ENCODE peak calls at places on chromosomes 5 and 9, in nine cellular contexts. C, L, I, V, Y, O, U, Z and R are unnamed samples.

GRCh38 chr5:56688402-56688801 is 126.9 kb upstream of the MAP3K1 start:
- DNase-seq in I (no peak), Y (no peak), Z (no peak), U (no peak), C (no peak), L (no peak), V (no peak), O (no peak), R (no peak)

GRCh38 chr9:6055213-6055612 is 39.8 kb upstream of the RANBP6 start:
- DNase-seq in I (no peak), L (no peak), V (no peak), C (peak; percentile 80), Y (peak; percentile 71), U (no peak), O (peak; percentile 54), Z (peak; percentile 49), R (no peak)

GRCh38 chr9:128276574-128277270 is 646 bp downstream of the SWI5 start:
- DNase-seq in I (no peak), C (peak; percentile 36), U (peak; percentile 66), L (peak; percentile 62), V (no peak), Y (no peak), Z (peak; percentile 51), O (no peak), R (no peak)

GRCh38 chr5:172451771-172452197 is 2.5 kb downstream of the SH3PXD2B start:
- DNase-seq in O (no peak), I (peak; percentile 57), U (no peak), Z (no peak), V (no peak), C (peak; percentile 84), L (no peak), Y (no peak), R (peak; percentile 55)

GRCh38 chr5:59579101-59579885 is 314.2 kb downstream of the PDE4D start:
- DNase-seq in Z (no peak), U (no peak), C (no peak), V (no peak), I (no peak), L (no peak), O (no peak), Y (no peak), R (no peak)

GRCh38 chr5:140083650-140084049 is 30.3 kb upstream of the PURA start:
- DNase-seq in C (no peak), I (no peak), Y (no peak), L (no peak), Z (no peak), V (no peak), O (no peak), U (no peak), R (no peak)

GRCh38 chr5:123391009-123391408 is 32.2 kb downstream of the CEP120 start:
- DNase-seq in I (no peak), V (no peak), L (no peak), C (no peak), O (no peak), Y (no peak), U (no peak), Z (no peak), R (no peak)

GRCh38 chr5:151665584-151665982 is 21.1 kb downstream of the SPARC start:
- DNase-seq in U (no peak), V (no peak), I (no peak), O (no peak), C (no peak), Z (no peak), Y (no peak), L (no peak), R (no peak)

GRCh38 chr9:92790542-92791527 is 26.2 kb upstream of the BICD2 start:
- DNase-seq in O (peak; percentile 72), I (peak; percentile 44), V (no peak), L (peak; percentile 82), U (peak; percentile 81), Y (peak; percentile 76), C (peak; percentile 46), Z (peak; percentile 69), R (peak; percentile 91)

GRCh38 chr5:82975812-82976211 is 101.4 kb downstream of the TMEM167A start:
- DNase-seq in U (no peak), Y (no peak), I (no peak), C (no peak), O (no peak), Z (no peak), V (no peak), L (no peak), R (no peak)
- H3K27ac ChIP-seq in U (no peak overlapping the region), Y (no peak overlapping the region), I (no peak overlapping the region), C (no peak overlapping the region), O (no peak overlapping the region), Z (peak overlapping the region; percentile 58), V (no peak overlapping the region), L (no peak overlapping the region), R (no peak overlapping the region)

DNA sequence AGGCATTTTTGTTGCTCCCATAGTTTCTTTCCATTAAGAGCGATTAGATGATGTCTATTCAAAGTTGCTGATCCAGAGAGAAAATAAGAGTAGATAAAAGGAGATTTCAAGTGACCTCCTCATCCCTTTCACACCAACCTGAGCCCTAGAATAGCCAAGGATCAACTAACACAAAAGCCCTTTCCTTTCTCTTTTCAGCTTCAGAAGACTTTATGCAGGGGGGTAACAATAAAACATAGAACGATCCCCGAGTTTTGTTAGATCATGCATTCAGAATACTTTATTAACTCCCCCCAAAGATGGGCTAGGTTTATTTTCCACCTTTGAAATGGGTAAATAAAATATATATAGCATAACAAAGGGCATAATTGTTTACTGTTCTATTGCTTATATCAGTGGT is 5.0 kb downstream of the NR2F1-AS1 start:
- DNase-seq in L (no peak), C (no peak), Z (no peak), U (no peak), I (no peak), Y (no peak), O (no peak), V (no peak), R (no peak)
- H3K4me1 ChIP-seq in L (peaks cover 9% of the 10 kb centered on the region), C (peaks cover 51% of the 10 kb centered on the region), Z (peaks cover 4% of the 10 kb centered on the region), U (peaks cover 6% of the 10 kb centered on the region), I (peaks cover 17% of the 10 kb centered on the region), Y (peaks cover 18% of the 10 kb centered on the region), O (peaks cover 33% of the 10 kb centered on the region), V (peaks cover 30% of the 10 kb centered on the region), R (peaks cover 9% of the 10 kb centered on the region)

GRCh38 chr9:37293664-37294524 is 128.6 kb upstream of the GRHPR start:
- DNase-seq in O (no peak), U (no peak), V (no peak), I (no peak), Z (no peak), Y (no peak), L (peak; percentile 36), C (no peak), R (no peak)
- H3K4me3 ChIP-seq in O (no peak overlapping the region), U (no peak overlapping the region), V (no peak overlapping the region), I (no peak overlapping the region), Z (no peak overlapping the region), Y (no peak overlapping the region), L (no peak overlapping the region), C (no peak overlapping the region), R (no peak overlapping the region)

DNA sequence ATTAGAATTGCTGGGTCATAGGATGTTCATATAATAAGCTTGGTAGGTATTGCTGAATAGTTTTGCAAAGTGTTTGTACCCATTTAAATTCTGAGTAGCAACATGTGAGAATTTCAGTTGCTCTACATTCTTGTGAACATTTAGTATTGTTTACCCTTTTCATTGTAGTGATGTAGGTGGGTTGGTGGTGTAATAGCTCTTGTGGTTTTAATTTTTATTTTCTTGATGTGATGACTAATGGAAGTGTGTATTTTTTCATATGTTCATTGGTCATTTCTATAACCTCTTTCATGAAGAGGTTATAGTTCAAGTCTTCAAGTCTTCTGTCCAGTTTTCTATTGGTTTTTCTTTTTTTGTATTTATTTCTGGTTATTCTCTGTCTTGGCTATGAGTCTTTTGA is 34.4 kb downstream of the RASA1 start:
- DNase-seq in Z (no peak), C (peak; percentile 49), I (no peak), O (no peak), L (no peak), V (no peak), Y (no peak), U (no peak), R (no peak)
- H3K27ac ChIP-seq in Z (no peak overlapping the region), C (peak overlapping the region; percentile 69), I (no peak overlapping the region), O (no peak overlapping the region), L (no peak overlapping the region), V (no peak overlapping the region), Y (no peak overlapping the region), U (no peak overlapping the region), R (no peak overlapping the region)

GRCh38 chr9:125126019-125126746 is 17.1 kb downstream of the SCAI start:
- DNase-seq in C (peak; percentile 100), Y (peak; percentile 68), L (peak; percentile 56), U (peak; percentile 62), V (no peak), I (peak; percentile 62), O (peak; percentile 86), Z (no peak), R (peak; percentile 92)
- H3K4me1 ChIP-seq in C (peaks cover 14% of the 10 kb centered on the region), Y (peaks cover 5% of the 10 kb centered on the region), L (peaks cover 6% of the 10 kb centered on the region), U (peaks cover 2% of the 10 kb centered on the region), V (no peaks in the 10 kb centered on the region), I (peaks cover 9% of the 10 kb centered on the region), O (peaks cover 24% of the 10 kb centered on the region), Z (peaks cover 3% of the 10 kb centered on the region), R (no peaks in the 10 kb centered on the region)

GRCh38 chr5:84260140-84260539 is 124.5 kb downstream of the EDIL3 start:
- DNase-seq in L (no peak), I (no peak), O (no peak), U (no peak), Z (no peak), V (no peak), C (no peak), Y (no peak), R (no peak)

GRCh38 chr5:84259221-84260045 is 125.2 kb downstream of the EDIL3 start:
- DNase-seq in O (no peak), V (no peak), I (no peak), Z (no peak), Y (no peak), L (no peak), C (peak; percentile 29), U (no peak), R (no peak)

GRCh38 chr5:84257061-84257460 is 127.6 kb downstream of the EDIL3 start:
- DNase-seq in L (no peak), U (no peak), I (no peak), O (no peak), C (no peak), Y (no peak), V (no peak), Z (no peak), R (no peak)

GRCh38 chr5:84265739-84266464 is 118.8 kb downstream of the EDIL3 start:
- DNase-seq in V (no peak), C (no peak), Z (no peak), O (no peak), L (no peak), U (no peak), Y (no peak), I (no peak), R (no peak)

DNA sequence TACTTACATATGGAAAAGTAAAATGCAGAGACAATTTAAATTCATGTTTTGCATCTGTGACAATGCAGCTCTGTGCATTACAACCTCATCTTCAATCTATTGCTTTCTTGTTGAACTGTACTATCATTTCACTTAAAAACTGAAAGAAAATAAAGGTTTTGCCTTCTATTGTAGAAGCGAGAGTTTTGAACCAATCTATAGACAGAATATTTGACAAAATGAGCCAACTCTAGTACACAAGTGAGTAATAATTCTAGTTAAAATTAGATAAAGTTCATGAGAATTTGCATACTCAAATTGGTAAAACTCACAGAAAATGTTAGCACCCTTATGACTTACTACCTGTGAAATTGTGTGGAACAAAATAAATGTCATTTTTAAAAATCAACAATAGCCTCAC is 123.7 kb downstream of the EDIL3 start:
- DNase-seq in I (no peak), V (no peak), Y (no peak), U (no peak), C (no peak), L (no peak), Z (no peak), O (no peak), R (no peak)
- H3K4me3 ChIP-seq in I (no peak overlapping the region), V (no peak overlapping the region), Y (no peak overlapping the region), U (no peak overlapping the region), C (no peak overlapping the region), L (no peak overlapping the region), Z (no peak overlapping the region), O (no peak overlapping the region), R (no peak overlapping the region)